ENCODE peak calls at places on chromosomes 3 and 15, in ten cellular contexts. N, A, S, J, P, U, I, Z, E and F are unnamed samples.

GRCh38 chr3:14336414-14337285 is 65.8 kb upstream of the SLC6A6 start:
- DNase-seq in E (no peak), N (no peak), I (no peak), J (no peak), U (no peak), Z (no peak), A (no peak), P (no peak), S (no peak), F (no peak)

GRCh38 chr3:197028711-197029510 is 706 bp downstream of the MELTF start:
- DNase-seq in A (peak; percentile 28), P (peak; percentile 25), E (no peak), N (peak; percentile 47), U (no peak), Z (peak; percentile 24), I (no peak), J (peak; percentile 61), S (no peak), F (peak; percentile 19)

GRCh38 chr3:104190681-104191080 is 1176.0 kb upstream of the ALCAM start:
- DNase-seq in A (no peak), N (no peak), P (no peak), J (no peak), Z (no peak), S (no peak), E (no peak), U (no peak), I (no peak), F (no peak)

GRCh38 chr3:149450281-149450680 is 24.2 kb upstream of the TM4SF4 start:
- DNase-seq in N (no peak), J (no peak), Z (no peak), A (no peak), E (no peak), I (no peak), S (no peak), P (no peak), U (no peak), F (no peak)

GRCh38 chr15:75328493-75329314 is 7.2 kb upstream of the COMMD4 start:
- DNase-seq in P (no peak), I (no peak), A (no peak), E (no peak), S (no peak), U (no peak), N (no peak), J (no peak), Z (no peak), F (no peak)

GRCh38 chr15:90838066-90838465 is 30.3 kb upstream of the FURIN start:
- DNase-seq in E (no peak), N (no peak), Z (peak; percentile 88), P (no peak), S (peak; percentile 49), U (no peak), J (no peak), A (no peak), I (no peak), F (peak; percentile 90)

GRCh38 chr3:94159062-94159726 is 96.3 kb downstream of the NSUN3 start:
- DNase-seq in Z (no peak), P (peak; percentile 64), I (no peak), A (peak; percentile 55), E (no peak), J (no peak), S (no peak), N (peak; percentile 29), U (no peak), F (no peak)

GRCh38 chr3:17632401-17633100 is 109.9 kb downstream of the TBC1D5 start:
- DNase-seq in I (no peak), Z (no peak), A (peak; percentile 16), E (no peak), J (no peak), U (no peak), S (no peak), P (peak; percentile 69), N (no peak), F (no peak)

GRCh38 chr3:169071003-169071402 is 592.5 kb downstream of the MECOM start:
- DNase-seq in U (no peak), J (no peak), Z (no peak), S (no peak), A (no peak), E (no peak), N (no peak), P (no peak), I (no peak), F (no peak)